ENCODE peak calls at places on chromosomes 12 and 14, in four cellular contexts. One of them, this sample, is unnamed.

GRCh38 chr12:53045646-53046045 is 4.2 kb upstream of the TNS2 start:
- DNase-seq in IMR-90: no peak
- DNase-seq in A673: no peak
- DNase-seq in GM06990: no peak
- DNase-seq in this sample: no peak

GRCh38 chr12:129201029-129201428 is 347.8 kb downstream of the GLT1D1 start:
- DNase-seq in GM06990: no peak
- DNase-seq in A673: no peak
- DNase-seq in IMR-90: no peak
- DNase-seq in this sample: no peak

GRCh38 chr12:113888435-113888834 is 77.7 kb downstream of the RBM19 start:
- DNase-seq in A673: no peak
- DNase-seq in IMR-90: no peak
- DNase-seq in GM06990: no peak
- DNase-seq in this sample: no peak

GRCh38 chr14:21300892-21301291 is 21.0 kb downstream of the RPGRIP1 start:
- DNase-seq in IMR-90: no peak
- DNase-seq in A673: peak
- DNase-seq in GM06990: peak
- DNase-seq in this sample: no peak

GRCh38 chr12:15583804-15584203 is 205.4 kb downstream of the EPS8 start:
- DNase-seq in A673: no peak
- DNase-seq in IMR-90: no peak
- DNase-seq in GM06990: no peak
- DNase-seq in this sample: no peak

GRCh38 chr12:78403136-78403535 is 461.4 kb upstream of the SYT1 start:
- DNase-seq in IMR-90: peak
- DNase-seq in A673: no peak
- DNase-seq in GM06990: no peak
- DNase-seq in this sample: peak

GRCh38 chr14:68695326-68695768 is 97.5 kb downstream of the ZFP36L1 start:
- DNase-seq in GM06990: peak
- DNase-seq in A673: peak
- DNase-seq in IMR-90: peak
- DNase-seq in this sample: peak

GRCh38 chr12:85856966-85857365 is 17.1 kb upstream of the NTS start:
- DNase-seq in A673: no peak
- DNase-seq in IMR-90: no peak
- DNase-seq in GM06990: no peak
- DNase-seq in this sample: no peak

GRCh38 chr12:76310110-76310509 is 38.1 kb downstream of the BBS10 start:
- DNase-seq in IMR-90: peak
- DNase-seq in GM06990: no peak
- DNase-seq in A673: no peak
- DNase-seq in this sample: peak

GRCh38 chr14:99287269-99287942 is 15.4 kb upstream of the BCL11B start:
- DNase-seq in IMR-90: no peak
- DNase-seq in GM06990: no peak
- DNase-seq in A673: no peak
- DNase-seq in this sample: no peak

GRCh38 chr14:65065719-65066118 is 36.6 kb downstream of the MAX start:
- DNase-seq in A673: no peak
- DNase-seq in GM06990: no peak
- DNase-seq in IMR-90: no peak
- DNase-seq in this sample: no peak

GRCh38 chr12:88420460-88420859 is 159.8 kb downstream of the KITLG start:
- DNase-seq in A673: peak
- DNase-seq in IMR-90: peak
- DNase-seq in GM06990: no peak
- DNase-seq in this sample: peak

GRCh38 chr12:112419269-112420133 is 754 bp downstream of the PTPN11 start:
- DNase-seq in IMR-90: peak
- DNase-seq in GM06990: no peak
- DNase-seq in A673: peak
- DNase-seq in this sample: peak

GRCh38 chr14:67071506-67071905 is 117.7 kb upstream of the GARIN2 start:
- DNase-seq in GM06990: no peak
- DNase-seq in IMR-90: no peak
- DNase-seq in A673: no peak
- DNase-seq in this sample: no peak

GRCh38 chr12:108884116-108885012 is 4.5 kb downstream of the DAO start:
- DNase-seq in A673: peak
- DNase-seq in GM06990: peak
- DNase-seq in IMR-90: no peak
- DNase-seq in this sample: peak

GRCh38 chr14:75660238-75660629 is 442 bp downstream of the ERG28 start:
- DNase-seq in GM06990: no peak
- DNase-seq in IMR-90: no peak
- DNase-seq in A673: no peak
- DNase-seq in this sample: no peak

GRCh38 chr12:50690923-50691322 is 73.0 kb upstream of the ATF1 start:
- DNase-seq in GM06990: no peak
- DNase-seq in IMR-90: no peak
- DNase-seq in A673: no peak
- DNase-seq in this sample: no peak

GRCh38 chr12:26572131-26572530 is 260.9 kb downstream of the ITPR2 start:
- DNase-seq in A673: no peak
- DNase-seq in GM06990: no peak
- DNase-seq in IMR-90: peak
- DNase-seq in this sample: no peak

GRCh38 chr12:124952801-124953200 is 36.1 kb downstream of the DHX37 start:
- DNase-seq in IMR-90: no peak
- DNase-seq in A673: no peak
- DNase-seq in GM06990: no peak
- DNase-seq in this sample: no peak

GRCh38 chr12:98816720-98817119 is 171.6 kb downstream of the APAF1 start:
- DNase-seq in A673: no peak
- DNase-seq in IMR-90: no peak
- DNase-seq in GM06990: no peak
- DNase-seq in this sample: no peak

GRCh38 chr12:47190271-47190750 is 110.6 kb upstream of the AMIGO2 start:
- DNase-seq in IMR-90: peak
- DNase-seq in A673: no peak
- DNase-seq in GM06990: no peak
- DNase-seq in this sample: peak

GRCh38 chr12:51320695-51321320 is 3.2 kb downstream of the BIN2 start:
- DNase-seq in IMR-90: peak
- DNase-seq in GM06990: peak
- DNase-seq in A673: peak
- DNase-seq in this sample: no peak

DNA sequence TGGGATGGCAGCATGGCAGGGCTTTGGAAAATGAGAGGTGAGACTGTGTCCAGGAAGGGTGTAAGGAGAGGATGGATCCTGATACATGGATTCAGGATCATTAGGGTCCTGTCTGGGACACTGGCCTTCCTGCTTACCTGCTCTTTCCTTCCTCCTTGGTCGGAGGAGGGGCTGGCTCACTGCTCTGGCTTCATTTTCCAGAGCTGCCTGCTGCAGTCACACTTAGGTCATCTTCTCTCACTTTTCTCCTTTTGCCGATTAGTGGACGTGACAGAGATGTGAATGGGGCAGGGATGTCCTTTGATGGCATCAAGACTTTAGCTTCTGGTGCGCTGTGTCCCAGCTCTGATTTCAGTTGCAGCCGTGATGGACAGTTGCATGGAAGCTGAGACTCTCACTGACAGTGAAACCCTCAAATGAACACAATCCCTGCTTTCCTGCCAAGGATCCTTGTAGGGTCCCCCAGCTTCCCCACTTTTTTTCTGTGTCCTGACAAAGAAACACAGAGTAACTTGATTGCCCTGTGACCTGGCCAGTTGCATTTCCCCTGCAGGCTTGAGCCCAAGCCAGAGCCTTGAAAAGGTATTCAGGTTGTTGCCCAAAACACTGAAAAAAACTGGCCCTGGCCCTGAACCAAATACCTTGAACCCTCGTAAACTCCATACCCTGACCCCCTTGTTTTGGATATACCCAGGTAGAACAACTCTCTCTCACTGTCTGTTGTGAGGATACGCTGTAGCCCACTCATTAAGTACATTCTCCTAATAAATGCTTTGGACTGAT is 756 bp upstream of the CIDEB start:
- DNase-seq in GM06990: no peak
- DNase-seq in A673: no peak
- DNase-seq in IMR-90: no peak
- DNase-seq in this sample: no peak
- TF ChIP-seq CTCF in GM06990: no peak
- TF ChIP-seq CTCF in A673: no peak
- TF ChIP-seq CTCF in IMR-90: no peak
- TF ChIP-seq CTCF in this sample: peak

GRCh38 chr12:95739561-95740313 is 50.8 kb downstream of the NTN4 start:
- DNase-seq in IMR-90: no peak
- DNase-seq in GM06990: no peak
- DNase-seq in A673: no peak
- DNase-seq in this sample: no peak

GRCh38 chr12:95742586-95742985 is 48.0 kb downstream of the NTN4 start:
- DNase-seq in A673: no peak
- DNase-seq in GM06990: no peak
- DNase-seq in IMR-90: no peak
- DNase-seq in this sample: no peak

GRCh38 chr12:95738024-95738611 is 52.4 kb downstream of the NTN4 start:
- DNase-seq in A673: no peak
- DNase-seq in GM06990: no peak
- DNase-seq in IMR-90: no peak
- DNase-seq in this sample: no peak

GRCh38 chr12:95741635-95742034 is 48.9 kb downstream of the NTN4 start:
- DNase-seq in A673: no peak
- DNase-seq in IMR-90: no peak
- DNase-seq in GM06990: no peak
- DNase-seq in this sample: no peak

GRCh38 chr12:95740751-95741150 is 49.8 kb downstream of the NTN4 start:
- DNase-seq in A673: no peak
- DNase-seq in IMR-90: no peak
- DNase-seq in GM06990: no peak
- DNase-seq in this sample: no peak
- TF ChIP-seq CTCF in A673: no peak
- TF ChIP-seq CTCF in IMR-90: no peak
- TF ChIP-seq CTCF in GM06990: no peak
- TF ChIP-seq CTCF in this sample: no peak

GRCh38 chr12:132153501-132154340 is 9.5 kb downstream of the NOC4L start:
- DNase-seq in GM06990: peak
- DNase-seq in A673: peak
- DNase-seq in IMR-90: peak
- DNase-seq in this sample: peak
- TF ChIP-seq CTCF in GM06990: peak
- TF ChIP-seq CTCF in A673: peak
- TF ChIP-seq CTCF in IMR-90: peak
- TF ChIP-seq CTCF in this sample: peak

GRCh38 chr12:57479376-57480115 is at the start of gene ARHGAP9:
- DNase-seq in GM06990: peak
- DNase-seq in A673: no peak
- DNase-seq in IMR-90: peak
- DNase-seq in this sample: no peak
- TF ChIP-seq CTCF in GM06990: no peak
- TF ChIP-seq CTCF in A673: no peak
- TF ChIP-seq CTCF in IMR-90: no peak
- TF ChIP-seq CTCF in this sample: no peak

GRCh38 chr12:90695415-90695814 is 259.6 kb downstream of the CCER1 start:
- DNase-seq in GM06990: no peak
- DNase-seq in A673: no peak
- DNase-seq in IMR-90: peak
- DNase-seq in this sample: no peak
- TF ChIP-seq CTCF in GM06990: no peak
- TF ChIP-seq CTCF in A673: peak
- TF ChIP-seq CTCF in IMR-90: peak
- TF ChIP-seq CTCF in this sample: peak

GRCh38 chr12:103965590-103966407 is at the start of gene TDG:
- DNase-seq in GM06990: peak
- DNase-seq in IMR-90: peak
- DNase-seq in A673: peak
- DNase-seq in this sample: peak
- TF ChIP-seq CTCF in GM06990: peak
- TF ChIP-seq CTCF in IMR-90: peak
- TF ChIP-seq CTCF in A673: no peak
- TF ChIP-seq CTCF in this sample: peak

GRCh38 chr12:117298191-117298590 is 63.2 kb downstream of the NOS1 start:
- DNase-seq in A673: no peak
- DNase-seq in GM06990: no peak
- DNase-seq in IMR-90: no peak
- DNase-seq in this sample: no peak
- TF ChIP-seq CTCF in A673: no peak
- TF ChIP-seq CTCF in GM06990: no peak
- TF ChIP-seq CTCF in IMR-90: no peak
- TF ChIP-seq CTCF in this sample: no peak

DNA sequence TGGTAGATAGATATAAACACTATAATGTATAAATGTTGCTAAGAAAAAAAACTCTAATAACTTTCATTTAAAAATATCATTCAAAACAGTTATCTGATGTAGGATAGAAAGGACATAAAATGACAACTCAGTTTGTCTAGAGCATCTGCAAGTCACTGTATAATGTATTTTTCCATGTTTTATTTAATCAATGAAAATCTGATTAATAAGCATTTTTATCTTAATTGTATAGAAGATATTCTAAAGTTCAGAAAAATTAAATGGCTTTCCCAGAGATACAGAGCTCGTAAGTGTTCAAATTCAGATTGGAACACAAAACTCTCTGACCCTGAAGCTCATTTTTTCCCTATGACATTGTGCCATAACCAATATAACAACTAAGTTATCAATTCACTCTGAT is 295.9 kb upstream of the DCN start:
- DNase-seq in A673: no peak
- DNase-seq in GM06990: no peak
- DNase-seq in IMR-90: no peak
- DNase-seq in this sample: no peak
- TF ChIP-seq CTCF in A673: no peak
- TF ChIP-seq CTCF in GM06990: no peak
- TF ChIP-seq CTCF in IMR-90: no peak
- TF ChIP-seq CTCF in this sample: no peak

This sample was measured in HFFc6.